ENCODE peak calls at places on chromosome 15, in eight cellular contexts. F is left lung, B is suprapubic skin, J is tibial nerve, H is SK-N-SH, A is PC-3, Z is A673, S is tibial artery. O is an unnamed sample. For H3K4me1 and H3K36me3, the result is how much of the 10 kb centered on the place peaks cover.

GRCh38 chr15:88882745-88883144 is 12.6 kb downstream of the HAPLN3 start:
- DNase-seq in F (no peak), B (no peak), J (no peak), H (no peak), A (peak), Z (no peak), S (no peak), O (no peak)

GRCh38 chr15:26013946-26014345 is 150.8 kb upstream of the ATP10A start:
- DNase-seq in F (no peak), B (no peak), J (no peak), H (no peak), A (peak), Z (no peak), S (no peak), O (no peak)

GRCh38 chr15:80503319-80503952 is 99.3 kb downstream of the ARNT2 start:
- DNase-seq in F (no peak), B (no peak), J (no peak), H (no peak), A (no peak), Z (no peak), S (no peak), O (no peak)

GRCh38 chr15:77538011-77538410 is 94.7 kb downstream of the LINGO1 start:
- DNase-seq in F (peak), B (no peak), J (no peak), H (no peak), A (no peak), Z (no peak), S (peak), O (no peak)

GRCh38 chr15:84715442-84716035 is 400 bp downstream of the SEC11A start:
- DNase-seq in F (peak), B (no peak), J (no peak), H (peak), A (peak), Z (peak), S (peak), O (peak)

GRCh38 chr15:31377030-31377429 is 50.4 kb downstream of the KLF13 start:
- DNase-seq in F (peak), B (no peak), J (no peak), H (no peak), A (no peak), Z (no peak), S (no peak), O (no peak)

GRCh38 chr15:63409179-63409578 is 27.5 kb upstream of the CA12 start:
- DNase-seq in F (no peak), B (no peak), J (no peak), H (no peak), A (no peak), Z (no peak), S (no peak), O (no peak)

GRCh38 chr15:95620934-95621579 is 709.4 kb upstream of the NR2F2 start:
- DNase-seq in F (no peak), B (no peak), J (peak), H (no peak), A (no peak), Z (no peak), S (no peak), O (no peak)

GRCh38 chr15:31214864-31215489 is 111.7 kb upstream of the KLF13 start:
- DNase-seq in F (peak), B (peak), J (peak), H (no peak), A (peak), Z (no peak), S (peak), O (no peak)

GRCh38 chr15:94234300-94234699 is 2.9 kb downstream of the MCTP2 start:
- DNase-seq in F (peak), B (no peak), J (no peak), H (no peak), A (no peak), Z (no peak), S (no peak), O (no peak)

GRCh38 chr15:96514607-96515285 is 184.2 kb downstream of the NR2F2 start:
- DNase-seq in F (no peak), B (no peak), J (no peak), H (no peak), A (no peak), Z (no peak), S (no peak), O (no peak)

GRCh38 chr15:83657549-83657948 is 3.6 kb downstream of the ADAMTSL3 start:
- DNase-seq in F (no peak), B (no peak), J (no peak), H (no peak), A (peak), Z (peak), S (no peak), O (peak)

GRCh38 chr15:63256433-63256884 is 20.9 kb upstream of the APH1B start:
- DNase-seq in F (no peak), B (no peak), J (no peak), H (no peak), A (peak), Z (peak), S (no peak), O (no peak)

GRCh38 chr15:77276943-77277342 is 143.0 kb downstream of the PEAK1 start:
- DNase-seq in F (no peak), B (no peak), J (no peak), H (no peak), A (no peak), Z (no peak), S (no peak), O (no peak)

GRCh38 chr15:88911766-88912118 is 1.4 kb downstream of the MFGE8 start:
- DNase-seq in F (peak), B (no peak), J (no peak), H (no peak), A (peak), Z (no peak), S (peak), O (no peak)

GRCh38 chr15:65833501-65834220 is 35.6 kb upstream of the RAB11A start:
- DNase-seq in F (no peak), B (no peak), J (no peak), H (peak), A (peak), Z (peak), S (no peak), O (peak)
- H3K4me1 ChIP-seq in F (half or more), B (under half), J (under half), H (under half), A (under half), Z (under half), S (under half), O (under half)

DNA sequence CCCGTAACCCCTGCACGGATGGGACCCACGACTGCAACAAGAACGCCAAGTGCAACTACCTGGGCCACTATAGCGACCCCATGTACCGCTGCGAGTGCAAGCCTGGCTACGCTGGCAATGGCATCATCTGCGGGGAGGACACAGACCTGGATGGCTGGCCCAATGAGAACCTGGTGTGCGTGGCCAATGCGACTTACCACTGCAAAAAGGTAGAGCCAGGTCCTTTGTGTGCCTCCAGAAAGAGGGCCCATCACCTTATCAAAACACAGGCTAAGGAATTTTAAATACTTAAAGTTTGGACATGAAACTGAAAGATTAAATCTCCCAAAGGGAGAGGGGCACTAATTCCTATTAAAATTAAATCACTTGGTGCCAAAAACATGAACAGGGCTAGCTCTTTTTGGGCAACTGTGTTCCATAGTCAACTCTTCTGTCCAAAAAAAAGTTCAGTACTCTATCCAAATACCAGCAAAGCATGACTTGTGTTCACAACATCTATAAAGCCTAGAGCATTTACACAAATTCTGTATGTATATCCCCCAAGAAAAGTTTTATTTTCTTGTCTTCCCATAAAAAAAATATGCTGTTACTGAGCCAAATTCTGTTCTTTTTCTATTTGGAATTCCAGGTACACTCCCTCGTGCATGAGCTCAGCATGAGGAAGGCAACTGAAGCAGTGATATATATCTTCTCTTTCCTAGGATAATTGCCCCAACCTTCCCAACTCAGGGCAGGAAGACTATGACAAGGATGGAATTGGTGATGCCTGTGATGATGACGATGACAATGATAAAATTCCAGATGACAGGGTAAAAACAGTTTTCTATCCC is 9.2 kb downstream of the THBS1 start:
- DNase-seq in F (no peak), B (no peak), J (no peak), H (no peak), A (peak), Z (no peak), S (no peak), O (no peak)
- H3K36me3 ChIP-seq in F (half or more), B (half or more), J (half or more), H (half or more), A (half or more), Z (under half), S (half or more), O (half or more)

GRCh38 chr15:73927476-73928240 is 1.4 kb downstream of the LOXL1 start:
- DNase-seq in F (peak), B (no peak), J (no peak), H (peak), A (peak), Z (peak), S (peak), O (peak)

GRCh38 chr15:73926191-73927002 is at the start of gene LOXL1:
- DNase-seq in F (peak), B (no peak), J (peak), H (no peak), A (peak), Z (peak), S (peak), O (peak)

GRCh38 chr15:73928241-73928579 is 1.9 kb downstream of the LOXL1 start:
- DNase-seq in F (no peak), B (no peak), J (no peak), H (no peak), A (no peak), Z (no peak), S (peak), O (no peak)

GRCh38 chr15:73928971-73929627 is 2.8 kb downstream of the LOXL1 start:
- DNase-seq in F (no peak), B (no peak), J (no peak), H (no peak), A (peak), Z (no peak), S (peak), O (no peak)

GRCh38 chr15:73927003-73927475 is 777 bp downstream of the LOXL1 start:
- DNase-seq in F (peak), B (no peak), J (no peak), H (no peak), A (peak), Z (peak), S (peak), O (peak)
- H3K4me3 ChIP-seq in F (peak), B (peak), J (peak), H (peak), A (peak), Z (peak), S (peak), O (peak)

GRCh38 chr15:99616129-99616528 is 50.3 kb downstream of the MEF2A start:
- DNase-seq in F (no peak), B (no peak), J (no peak), H (no peak), A (no peak), Z (no peak), S (no peak), O (no peak)
- H3K4me1 ChIP-seq in F (half or more), B (half or more), J (half or more), H (under half), A (under half), Z (under half), S (under half), O (under half)

GRCh38 chr15:68787609-68788264 is 33.0 kb downstream of the ANP32A start:
- DNase-seq in F (peak), B (no peak), J (no peak), H (no peak), A (no peak), Z (no peak), S (peak), O (no peak)
- H3K36me3 ChIP-seq in F (under half), B (under half), J (under half), H (under half), A (under half), Z (under half), S (under half), O (under half)

DNA sequence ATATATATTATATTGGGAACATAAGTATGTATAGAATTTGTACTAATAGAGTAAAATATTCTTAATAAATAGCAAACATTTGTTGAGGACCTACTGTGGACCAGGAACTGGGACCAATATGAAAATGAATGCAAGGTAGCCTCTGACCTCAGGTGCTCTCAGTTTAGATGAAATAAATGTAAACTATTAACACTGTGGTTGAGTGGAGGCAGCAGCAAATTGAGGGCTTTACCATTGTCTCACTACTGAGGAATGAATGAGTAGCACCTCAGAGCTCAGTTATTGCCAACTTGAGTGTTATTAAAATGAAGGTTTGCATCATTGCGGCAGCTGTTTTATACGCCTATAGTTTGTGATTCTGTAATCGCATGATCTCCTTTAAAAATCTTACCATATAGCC is 90.9 kb upstream of the CGNL1 start:
- DNase-seq in F (no peak), B (no peak), J (no peak), H (no peak), A (no peak), Z (no peak), S (no peak), O (no peak)
- H3K4me3 ChIP-seq in F (no peak), B (no peak), J (no peak), H (no peak), A (no peak), Z (no peak), S (no peak), O (no peak)

GRCh38 chr15:99321477-99321876 is 70.2 kb downstream of the LRRC28 start:
- DNase-seq in F (no peak), B (no peak), J (no peak), H (no peak), A (no peak), Z (no peak), S (no peak), O (no peak)

GRCh38 chr15:99324700-99325099 is 73.4 kb downstream of the LRRC28 start:
- DNase-seq in F (no peak), B (no peak), J (no peak), H (no peak), A (no peak), Z (no peak), S (no peak), O (no peak)

GRCh38 chr15:99320374-99321215 is 69.3 kb downstream of the LRRC28 start:
- DNase-seq in F (no peak), B (no peak), J (no peak), H (no peak), A (peak), Z (no peak), S (no peak), O (no peak)

GRCh38 chr15:99324082-99324620 is 72.9 kb downstream of the LRRC28 start:
- DNase-seq in F (no peak), B (no peak), J (no peak), H (no peak), A (peak), Z (peak), S (peak), O (peak)

DNA sequence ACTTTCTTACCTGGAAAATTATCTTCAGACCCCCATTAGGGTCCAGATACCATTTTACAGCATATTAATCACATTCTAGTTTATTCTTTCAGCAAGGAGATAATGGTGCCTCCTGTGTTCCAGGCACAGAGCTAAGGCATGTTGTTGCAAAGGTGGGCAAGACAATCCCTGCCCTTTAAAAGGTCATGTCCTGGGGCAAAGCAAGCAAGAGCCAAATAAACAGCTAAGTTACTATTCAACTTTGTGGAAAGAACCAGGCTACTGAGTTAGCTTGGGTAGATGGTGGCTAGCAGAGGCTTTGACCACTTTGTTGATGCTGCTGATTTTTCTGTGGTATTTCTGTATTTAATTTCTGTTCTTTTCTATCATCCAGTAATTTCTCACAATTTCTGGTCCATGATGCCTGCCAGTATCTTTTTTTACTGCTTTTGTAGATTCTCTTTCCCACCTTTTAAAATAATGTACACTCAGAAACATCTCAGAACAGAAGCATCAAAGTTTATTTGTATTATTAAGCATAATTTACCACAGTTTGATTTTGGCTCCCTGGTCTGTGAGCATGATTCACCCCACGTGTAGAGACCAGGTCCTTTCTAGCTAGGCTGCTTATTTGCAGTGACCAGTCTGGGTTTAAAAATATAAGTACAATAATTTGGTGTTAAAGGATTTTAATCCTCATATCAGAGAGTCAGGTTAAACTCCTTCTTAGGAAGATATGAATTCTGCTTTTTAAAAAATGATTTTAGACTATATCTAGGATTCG is 71.5 kb downstream of the LRRC28 start:
- DNase-seq in F (no peak), B (no peak), J (no peak), H (no peak), A (no peak), Z (no peak), S (no peak), O (no peak)
- H3K4me1 ChIP-seq in F (under half), B (under half), J (under half), H (under half), A (under half), Z (under half), S (under half), O (under half)

GRCh38 chr15:43096411-43096810 is 9.4 kb downstream of the UBR1 start:
- DNase-seq in F (no peak), B (no peak), J (no peak), H (no peak), A (no peak), Z (no peak), S (no peak), O (no peak)
- H3K36me3 ChIP-seq in F (under half), B (under half), J (under half), H (under half), A (under half), Z (under half), S (under half), O (under half)